ENCODE peak calls at places on chromosomes 16 and 17, in nine cellular contexts. One of them, this sample, is unnamed.

GRCh38 chr17:74430706-74431567 is 951 bp upstream of the GPRC5C start:
- DNase-seq in GM23248: peak; percentile 85
- DNase-seq in mammary epithelial cell: peak; percentile 89
- DNase-seq in HCT116: peak; percentile 40
- DNase-seq in GM23338: peak; percentile 80
- DNase-seq in H1: peak; percentile 78
- DNase-seq in OCI-LY7: no peak
- DNase-seq in neuronal stem cell: peak; percentile 66
- DNase-seq in fibroblast of lung: peak; percentile 27
- DNase-seq in this sample: no peak

GRCh38 chr17:10741416-10742140 is 11.8 kb upstream of the TMEM220 start:
- DNase-seq in GM23248: no peak
- DNase-seq in mammary epithelial cell: no peak
- DNase-seq in HCT116: no peak
- DNase-seq in GM23338: no peak
- DNase-seq in H1: no peak
- DNase-seq in OCI-LY7: no peak
- DNase-seq in neuronal stem cell: no peak
- DNase-seq in fibroblast of lung: no peak
- DNase-seq in this sample: peak; percentile 21

GRCh38 chr17:50656509-50656908 is 21.8 kb downstream of the ABCC3 start:
- DNase-seq in GM23248: no peak
- DNase-seq in mammary epithelial cell: no peak
- DNase-seq in HCT116: no peak
- DNase-seq in GM23338: no peak
- DNase-seq in H1: no peak
- DNase-seq in OCI-LY7: no peak
- DNase-seq in neuronal stem cell: no peak
- DNase-seq in fibroblast of lung: no peak
- DNase-seq in this sample: no peak

GRCh38 chr16:19874816-19875546 is 9.7 kb downstream of the GPRC5B start:
- DNase-seq in GM23248: no peak
- DNase-seq in mammary epithelial cell: no peak
- DNase-seq in HCT116: no peak
- DNase-seq in GM23338: no peak
- DNase-seq in H1: no peak
- DNase-seq in OCI-LY7: no peak
- DNase-seq in neuronal stem cell: no peak
- DNase-seq in fibroblast of lung: no peak
- DNase-seq in this sample: no peak

GRCh38 chr16:77288222-77288621 is 89.0 kb downstream of the SYCE1L start:
- DNase-seq in GM23248: peak; percentile 97
- DNase-seq in mammary epithelial cell: peak; percentile 83
- DNase-seq in HCT116: no peak
- DNase-seq in GM23338: no peak
- DNase-seq in H1: no peak
- DNase-seq in OCI-LY7: no peak
- DNase-seq in neuronal stem cell: no peak
- DNase-seq in fibroblast of lung: peak; percentile 83
- DNase-seq in this sample: no peak

GRCh38 chr16:68363847-68364600 is 53.2 kb downstream of the PRMT7 start:
- DNase-seq in GM23248: no peak
- DNase-seq in mammary epithelial cell: no peak
- DNase-seq in HCT116: no peak
- DNase-seq in GM23338: no peak
- DNase-seq in H1: no peak
- DNase-seq in OCI-LY7: no peak
- DNase-seq in neuronal stem cell: no peak
- DNase-seq in fibroblast of lung: peak; percentile 16
- DNase-seq in this sample: no peak

GRCh38 chr17:38572665-38573365 is 32.9 kb downstream of the SRCIN1 start:
- DNase-seq in GM23248: peak; percentile 26
- DNase-seq in mammary epithelial cell: no peak
- DNase-seq in HCT116: no peak
- DNase-seq in GM23338: peak; percentile 77
- DNase-seq in H1: no peak
- DNase-seq in OCI-LY7: no peak
- DNase-seq in neuronal stem cell: peak; percentile 77
- DNase-seq in fibroblast of lung: no peak
- DNase-seq in this sample: no peak

GRCh38 chr17:55931448-55931847 is 180.6 kb downstream of the PCTP start:
- DNase-seq in GM23248: no peak
- DNase-seq in mammary epithelial cell: no peak
- DNase-seq in HCT116: no peak
- DNase-seq in GM23338: no peak
- DNase-seq in H1: no peak
- DNase-seq in OCI-LY7: no peak
- DNase-seq in neuronal stem cell: no peak
- DNase-seq in fibroblast of lung: no peak
- DNase-seq in this sample: no peak

GRCh38 chr17:75998327-75998795 is 2.3 kb upstream of the CDK3 start:
- DNase-seq in GM23248: no peak
- DNase-seq in mammary epithelial cell: no peak
- DNase-seq in HCT116: no peak
- DNase-seq in GM23338: no peak
- DNase-seq in H1: no peak
- DNase-seq in OCI-LY7: no peak
- DNase-seq in neuronal stem cell: no peak
- DNase-seq in fibroblast of lung: no peak
- DNase-seq in this sample: no peak

GRCh38 chr17:76003915-76004314 is 3.3 kb downstream of the CDK3 start:
- DNase-seq in GM23248: no peak
- DNase-seq in mammary epithelial cell: no peak
- DNase-seq in HCT116: no peak
- DNase-seq in GM23338: no peak
- DNase-seq in H1: no peak
- DNase-seq in OCI-LY7: no peak
- DNase-seq in neuronal stem cell: no peak
- DNase-seq in fibroblast of lung: no peak
- DNase-seq in this sample: no peak

GRCh38 chr17:76000016-76000754 is 470 bp upstream of the CDK3 start:
- DNase-seq in GM23248: peak; percentile 63
- DNase-seq in mammary epithelial cell: no peak
- DNase-seq in HCT116: peak; percentile 33
- DNase-seq in GM23338: peak; percentile 93
- DNase-seq in H1: peak; percentile 97
- DNase-seq in OCI-LY7: peak; percentile 83
- DNase-seq in neuronal stem cell: peak; percentile 49
- DNase-seq in fibroblast of lung: peak; percentile 28
- DNase-seq in this sample: peak; percentile 92

GRCh38 chr17:76002100-76002499 is 1.4 kb downstream of the CDK3 start:
- DNase-seq in GM23248: no peak
- DNase-seq in mammary epithelial cell: no peak
- DNase-seq in HCT116: no peak
- DNase-seq in GM23338: no peak
- DNase-seq in H1: no peak
- DNase-seq in OCI-LY7: no peak
- DNase-seq in neuronal stem cell: no peak
- DNase-seq in fibroblast of lung: no peak
- DNase-seq in this sample: no peak

DNA sequence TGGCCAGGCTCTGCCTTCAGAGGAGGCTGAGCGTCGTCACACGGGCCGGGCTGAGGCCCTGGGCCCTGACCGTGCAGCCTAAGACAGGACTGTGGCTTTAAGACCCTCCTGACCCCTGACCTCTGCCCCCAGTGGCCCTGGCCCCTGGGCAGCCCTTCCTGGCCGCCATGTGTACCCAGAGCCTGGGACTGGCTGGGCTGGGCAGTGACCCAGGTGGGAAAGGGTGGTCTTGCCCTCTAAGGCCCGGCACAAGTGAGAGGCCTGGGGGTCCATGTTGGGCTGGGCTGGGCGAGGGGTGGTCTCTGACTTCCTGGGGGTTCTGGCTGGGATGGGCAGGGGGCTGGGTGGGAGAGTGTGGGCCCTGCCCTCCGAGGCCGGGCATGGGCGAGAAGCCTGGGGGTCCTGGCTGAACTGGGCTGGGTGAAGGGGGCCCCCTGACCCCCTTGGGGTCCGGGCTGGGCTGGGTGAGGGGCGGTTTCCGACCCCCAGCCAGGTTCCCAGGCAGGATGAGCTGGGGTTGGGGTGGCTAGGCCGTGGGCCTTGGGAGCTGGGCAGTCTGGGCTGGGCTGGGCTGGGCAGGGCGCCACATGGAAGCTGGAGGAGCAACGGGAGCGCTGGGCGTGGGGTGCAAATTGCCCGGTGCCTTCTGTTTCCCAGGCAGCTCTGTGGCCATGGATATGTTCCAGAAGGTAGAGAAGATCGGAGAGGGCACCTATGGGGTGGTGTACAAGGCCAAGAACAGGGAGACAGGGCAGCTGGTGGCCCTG is at the start of gene CDK3:
- DNase-seq in GM23248: no peak
- DNase-seq in mammary epithelial cell: no peak
- DNase-seq in HCT116: no peak
- DNase-seq in GM23338: no peak
- DNase-seq in H1: no peak
- DNase-seq in OCI-LY7: no peak
- DNase-seq in neuronal stem cell: no peak
- DNase-seq in fibroblast of lung: no peak
- DNase-seq in this sample: no peak
- H3K4me3 ChIP-seq in GM23248: no peak within 1 kb of the TSS
- H3K4me3 ChIP-seq in mammary epithelial cell: no peak within 1 kb of the TSS
- H3K4me3 ChIP-seq in HCT116: no peak within 1 kb of the TSS
- H3K4me3 ChIP-seq in GM23338: no peak within 1 kb of the TSS
- H3K4me3 ChIP-seq in H1: no peak within 1 kb of the TSS
- H3K4me3 ChIP-seq in OCI-LY7: no peak within 1 kb of the TSS
- H3K4me3 ChIP-seq in neuronal stem cell: no peak within 1 kb of the TSS
- H3K4me3 ChIP-seq in fibroblast of lung: no peak within 1 kb of the TSS
- H3K4me3 ChIP-seq in this sample: no peak within 1 kb of the TSS

GRCh38 chr17:7043544-7044268 is at the start of gene SLC16A11:
- DNase-seq in GM23248: peak; percentile 62
- DNase-seq in mammary epithelial cell: no peak
- DNase-seq in HCT116: no peak
- DNase-seq in GM23338: peak; percentile 49
- DNase-seq in H1: peak; percentile 75
- DNase-seq in OCI-LY7: no peak
- DNase-seq in neuronal stem cell: no peak
- DNase-seq in fibroblast of lung: no peak
- DNase-seq in this sample: no peak

GRCh38 chr17:7041607-7042506 is 2.0 kb downstream of the SLC16A11 start:
- DNase-seq in GM23248: no peak
- DNase-seq in mammary epithelial cell: no peak
- DNase-seq in HCT116: no peak
- DNase-seq in GM23338: peak; percentile 64
- DNase-seq in H1: peak; percentile 69
- DNase-seq in OCI-LY7: no peak
- DNase-seq in neuronal stem cell: no peak
- DNase-seq in fibroblast of lung: no peak
- DNase-seq in this sample: no peak

GRCh38 chr17:7043195-7043543 is 723 bp downstream of the SLC16A11 start:
- DNase-seq in GM23248: no peak
- DNase-seq in mammary epithelial cell: no peak
- DNase-seq in HCT116: no peak
- DNase-seq in GM23338: no peak
- DNase-seq in H1: no peak
- DNase-seq in OCI-LY7: no peak
- DNase-seq in neuronal stem cell: no peak
- DNase-seq in fibroblast of lung: no peak
- DNase-seq in this sample: no peak

GRCh38 chr17:7045492-7046126 is 1.7 kb upstream of the SLC16A11 start:
- DNase-seq in GM23248: peak; percentile 81
- DNase-seq in mammary epithelial cell: peak; percentile 64
- DNase-seq in HCT116: peak; percentile 67
- DNase-seq in GM23338: peak; percentile 76
- DNase-seq in H1: no peak
- DNase-seq in OCI-LY7: peak; percentile 74
- DNase-seq in neuronal stem cell: peak; percentile 71
- DNase-seq in fibroblast of lung: peak; percentile 90
- DNase-seq in this sample: peak; percentile 82

GRCh38 chr17:7042507-7043194 is 1.2 kb downstream of the SLC16A11 start:
- DNase-seq in GM23248: no peak
- DNase-seq in mammary epithelial cell: no peak
- DNase-seq in HCT116: no peak
- DNase-seq in GM23338: peak; percentile 70
- DNase-seq in H1: peak; percentile 75
- DNase-seq in OCI-LY7: no peak
- DNase-seq in neuronal stem cell: no peak
- DNase-seq in fibroblast of lung: no peak
- DNase-seq in this sample: no peak
- H2AFZ ChIP-seq in GM23248: peak overlapping the region; percentile 85
- H2AFZ ChIP-seq in mammary epithelial cell: peak overlapping the region; percentile 4
- H2AFZ ChIP-seq in HCT116: no peak overlapping the region
- H2AFZ ChIP-seq in GM23338: peak overlapping the region; percentile 91
- H2AFZ ChIP-seq in H1: no peak overlapping the region
- H2AFZ ChIP-seq in OCI-LY7: no peak overlapping the region
- H2AFZ ChIP-seq in neuronal stem cell: peak overlapping the region; percentile 76
- H2AFZ ChIP-seq in fibroblast of lung: no peak overlapping the region
- H2AFZ ChIP-seq in this sample: no peak overlapping the region

GRCh38 chr17:7313890-7314718 is 1.1 kb downstream of the GPS2 start:
- DNase-seq in GM23248: peak; percentile 61
- DNase-seq in mammary epithelial cell: peak; percentile 11
- DNase-seq in HCT116: no peak
- DNase-seq in GM23338: no peak
- DNase-seq in H1: no peak
- DNase-seq in OCI-LY7: peak; percentile 27
- DNase-seq in neuronal stem cell: no peak
- DNase-seq in fibroblast of lung: no peak
- DNase-seq in this sample: peak; percentile 74

GRCh38 chr17:7312432-7313027 is 2.6 kb downstream of the GPS2 start:
- DNase-seq in GM23248: no peak
- DNase-seq in mammary epithelial cell: no peak
- DNase-seq in HCT116: no peak
- DNase-seq in GM23338: no peak
- DNase-seq in H1: no peak
- DNase-seq in OCI-LY7: no peak
- DNase-seq in neuronal stem cell: no peak
- DNase-seq in fibroblast of lung: no peak
- DNase-seq in this sample: peak; percentile 57

GRCh38 chr17:7311110-7311698 is 3.8 kb downstream of the EIF5A start:
- DNase-seq in GM23248: no peak
- DNase-seq in mammary epithelial cell: no peak
- DNase-seq in HCT116: no peak
- DNase-seq in GM23338: no peak
- DNase-seq in H1: no peak
- DNase-seq in OCI-LY7: no peak
- DNase-seq in neuronal stem cell: no peak
- DNase-seq in fibroblast of lung: no peak
- DNase-seq in this sample: no peak

GRCh38 chr17:7314719-7315569 is at the start of gene GPS2:
- DNase-seq in GM23248: peak; percentile 94
- DNase-seq in mammary epithelial cell: peak; percentile 87
- DNase-seq in HCT116: peak; percentile 63
- DNase-seq in GM23338: peak; percentile 95
- DNase-seq in H1: peak; percentile 96
- DNase-seq in OCI-LY7: peak; percentile 91
- DNase-seq in neuronal stem cell: peak; percentile 78
- DNase-seq in fibroblast of lung: peak; percentile 80
- DNase-seq in this sample: peak; percentile 96

DNA sequence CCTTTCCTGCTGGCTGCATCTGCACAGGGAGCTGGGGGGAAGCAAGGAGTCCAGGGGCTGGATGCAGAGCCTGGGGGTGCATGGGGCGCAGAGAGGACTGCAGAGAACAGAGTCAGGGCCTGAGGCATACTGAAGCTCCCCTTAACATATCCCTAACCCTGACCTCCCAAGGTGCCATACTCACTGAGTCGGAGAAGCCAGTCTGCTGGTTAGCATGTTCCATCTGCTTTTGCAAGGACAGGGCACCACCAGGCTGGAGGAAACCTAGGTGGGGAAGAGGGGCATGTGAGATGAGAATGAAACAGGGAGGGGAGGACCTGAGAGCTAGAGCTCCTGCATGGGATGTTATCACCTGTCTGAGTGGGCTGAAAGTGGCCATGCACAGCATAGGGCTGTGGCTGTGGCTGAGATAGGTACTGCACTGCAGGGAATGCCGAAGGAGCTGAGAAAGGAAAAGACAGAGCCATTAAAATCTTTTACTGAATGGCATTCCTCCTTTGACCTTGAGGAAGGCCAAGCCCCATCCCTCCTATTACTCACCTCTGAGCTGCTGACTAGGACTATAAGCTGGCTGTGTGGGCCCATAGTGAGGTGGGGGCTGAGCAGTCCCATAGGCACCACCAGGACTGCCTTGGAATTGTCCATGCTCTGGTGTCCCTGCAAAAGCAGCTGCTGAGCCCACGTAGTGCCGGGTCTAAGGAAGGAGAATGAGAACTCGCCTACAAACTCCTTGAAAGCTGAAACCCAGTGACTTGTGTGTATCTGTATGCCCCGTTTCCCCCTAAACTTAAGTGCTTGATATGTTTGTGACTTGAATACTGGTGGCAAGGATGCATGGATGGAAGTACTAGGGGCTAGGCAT is 1.9 kb downstream of the GPS2 start:
- DNase-seq in GM23248: peak; percentile 38
- DNase-seq in mammary epithelial cell: peak; percentile 9
- DNase-seq in HCT116: no peak
- DNase-seq in GM23338: peak; percentile 69
- DNase-seq in H1: peak; percentile 52
- DNase-seq in OCI-LY7: peak; percentile 37
- DNase-seq in neuronal stem cell: no peak
- DNase-seq in fibroblast of lung: no peak
- DNase-seq in this sample: peak; percentile 74
- H3K4me3 ChIP-seq in GM23248: no peak overlapping the region
- H3K4me3 ChIP-seq in mammary epithelial cell: no peak overlapping the region
- H3K4me3 ChIP-seq in HCT116: peak overlapping the region; percentile 96
- H3K4me3 ChIP-seq in GM23338: peak overlapping the region; percentile 94
- H3K4me3 ChIP-seq in H1: no peak overlapping the region
- H3K4me3 ChIP-seq in OCI-LY7: peak overlapping the region; percentile 95
- H3K4me3 ChIP-seq in neuronal stem cell: peak overlapping the region; percentile 60
- H3K4me3 ChIP-seq in fibroblast of lung: no peak overlapping the region
- H3K4me3 ChIP-seq in this sample: peak overlapping the region; percentile 89

DNA sequence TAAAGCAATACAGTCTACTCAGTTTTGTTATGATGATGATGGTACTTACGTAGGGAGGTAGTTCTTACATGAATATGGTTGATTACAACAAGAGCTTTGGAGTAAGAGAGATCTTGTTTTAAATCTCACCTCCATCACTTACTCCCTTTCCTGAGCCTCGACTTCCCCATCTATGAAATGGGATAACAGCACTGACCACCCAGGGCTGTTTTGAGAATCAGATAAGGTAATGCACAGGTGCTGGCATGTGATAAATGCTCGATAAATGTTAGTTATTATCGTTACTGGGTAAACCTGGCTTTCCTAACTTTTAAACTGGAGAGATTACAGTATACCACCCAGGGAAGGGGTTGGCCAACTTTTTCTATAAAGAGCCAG is 73.6 kb downstream of the BMERB1 start:
- DNase-seq in GM23248: no peak
- DNase-seq in mammary epithelial cell: no peak
- DNase-seq in HCT116: no peak
- DNase-seq in GM23338: no peak
- DNase-seq in H1: no peak
- DNase-seq in OCI-LY7: no peak
- DNase-seq in neuronal stem cell: no peak
- DNase-seq in fibroblast of lung: no peak
- DNase-seq in this sample: no peak
- H2AFZ ChIP-seq in GM23248: no peak overlapping the region
- H2AFZ ChIP-seq in mammary epithelial cell: no peak overlapping the region
- H2AFZ ChIP-seq in HCT116: no peak overlapping the region
- H2AFZ ChIP-seq in GM23338: no peak overlapping the region
- H2AFZ ChIP-seq in H1: no peak overlapping the region
- H2AFZ ChIP-seq in OCI-LY7: no peak overlapping the region
- H2AFZ ChIP-seq in neuronal stem cell: no peak overlapping the region
- H2AFZ ChIP-seq in fibroblast of lung: no peak overlapping the region
- H2AFZ ChIP-seq in this sample: no peak overlapping the region

This sample was measured in Karpas-422.